ENCODE peak calls at places on chromosomes 1 and 21, in five cellular contexts. C is mesenchymal stem cell, N is IMR-90, Z is neuronal stem cell, G is mesendoderm. A is an unnamed sample.

GRCh38 chr1:1200876-1201810 is 5.2 kb downstream of the TNFRSF18 start:
- DNase-seq in G (peak; percentile 40), C (peak; percentile 51), N (peak; percentile 63), Z (peak; percentile 27), A (peak; percentile 45)

GRCh38 chr21:17554619-17555472 is 42.0 kb downstream of the CXADR start:
- DNase-seq in N (peak; percentile 10), C (no peak), G (peak; percentile 74), Z (peak; percentile 14), A (no peak)

GRCh38 chr1:205343431-205344009 is 13.2 kb downstream of the KLHDC8A start:
- DNase-seq in Z (no peak), N (no peak), C (no peak), G (peak; percentile 78), A (peak; percentile 74)

GRCh38 chr1:169196566-169196965 is 90.1 kb downstream of the ATP1B1 start:
- DNase-seq in Z (no peak), G (no peak), C (no peak), N (peak; percentile 12), A (no peak)

GRCh38 chr1:226100436-226101347 is 38.2 kb downstream of the H3-3A start:
- DNase-seq in N (peak; percentile 81), Z (no peak), G (no peak), C (peak; percentile 76), A (no peak)

GRCh38 chr1:53362270-53362669 is 34.4 kb upstream of the LRP8 start:
- DNase-seq in N (no peak), Z (peak; percentile 26), G (peak; percentile 63), C (no peak), A (peak; percentile 20)

GRCh38 chr1:117537291-117537920 is 68.4 kb upstream of the TENT5C start:
- DNase-seq in G (peak; percentile 58), Z (no peak), C (no peak), N (no peak), A (peak; percentile 64)

GRCh38 chr1:62782197-62782886 is 1.6 kb upstream of the ATG4C start:
- DNase-seq in Z (no peak), G (no peak), N (peak; percentile 66), C (peak; percentile 67), A (no peak)

GRCh38 chr1:39107891-39108290 is 81.7 kb downstream of the NDUFS5 start:
- DNase-seq in Z (no peak), G (no peak), C (peak; percentile 71), N (no peak), A (no peak)

GRCh38 chr1:18530567-18531502 is 50.1 kb downstream of the KLHDC7A start:
- DNase-seq in C (no peak), Z (no peak), N (no peak), G (peak; percentile 54), A (peak; percentile 55)

GRCh38 chr21:44442266-44443125 is 12.8 kb upstream of the LRRC3 start:
- DNase-seq in Z (no peak), G (no peak), C (no peak), N (no peak), A (no peak)

GRCh38 chr1:33918368-33918767 is 54.5 kb downstream of the HMGB4 start:
- DNase-seq in N (peak; percentile 27), Z (no peak), C (peak; percentile 3), G (no peak), A (no peak)

GRCh38 chr1:74247881-74248528 is 12.8 kb downstream of the TNNI3K start:
- DNase-seq in G (no peak), C (no peak), Z (no peak), N (no peak), A (no peak)

GRCh38 chr1:117658676-117659075 is 52.8 kb downstream of the TENT5C start:
- DNase-seq in Z (no peak), C (no peak), N (no peak), G (no peak), A (no peak)

GRCh38 chr1:40017951-40018575 is 22.5 kb upstream of the CAP1 start:
- DNase-seq in C (no peak), G (peak; percentile 60), N (no peak), Z (no peak), A (peak; percentile 39)

GRCh38 chr1:209822706-209823105 is 5.1 kb upstream of the UTP25 start:
- DNase-seq in Z (no peak), G (no peak), C (no peak), N (no peak), A (no peak)

GRCh38 chr1:109371271-109371739 is 26.4 kb downstream of the SORT1 start:
- DNase-seq in G (no peak), C (peak; percentile 91), Z (no peak), N (peak; percentile 65), A (no peak)

GRCh38 chr1:152388889-152389288 is 25.2 kb downstream of the CRNN start:
- DNase-seq in N (no peak), C (no peak), Z (no peak), G (no peak), A (no peak)

GRCh38 chr1:152392909-152393308 is 21.2 kb downstream of the CRNN start:
- DNase-seq in G (no peak), C (no peak), N (no peak), Z (no peak), A (no peak)

DNA sequence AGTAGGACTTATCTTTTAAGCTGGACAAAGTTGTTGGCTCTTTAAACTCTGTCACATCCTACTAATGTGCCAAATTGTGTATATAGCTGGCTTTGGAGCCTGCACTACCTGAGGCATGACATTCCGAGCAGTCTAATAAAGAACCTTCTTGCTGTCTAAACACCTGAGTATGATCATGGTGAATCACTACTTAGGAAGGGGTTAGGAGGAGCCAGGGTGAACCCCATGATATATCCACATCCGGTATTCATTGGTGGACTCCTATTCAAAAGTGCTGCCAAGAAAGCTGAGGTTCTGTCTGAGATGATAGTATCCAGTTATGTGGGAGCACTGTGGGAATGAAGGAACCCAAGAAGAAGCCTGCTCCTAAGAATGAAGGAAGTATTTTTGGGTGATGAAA is 27.1 kb downstream of the CRNN start:
- DNase-seq in Z (no peak), G (no peak), C (no peak), N (no peak), A (no peak)
- H3K23ac ChIP-seq in Z (no peak overlapping the region), G (no peak overlapping the region), C (no peak overlapping the region), N (no peak overlapping the region), A (no peak overlapping the region)

DNA sequence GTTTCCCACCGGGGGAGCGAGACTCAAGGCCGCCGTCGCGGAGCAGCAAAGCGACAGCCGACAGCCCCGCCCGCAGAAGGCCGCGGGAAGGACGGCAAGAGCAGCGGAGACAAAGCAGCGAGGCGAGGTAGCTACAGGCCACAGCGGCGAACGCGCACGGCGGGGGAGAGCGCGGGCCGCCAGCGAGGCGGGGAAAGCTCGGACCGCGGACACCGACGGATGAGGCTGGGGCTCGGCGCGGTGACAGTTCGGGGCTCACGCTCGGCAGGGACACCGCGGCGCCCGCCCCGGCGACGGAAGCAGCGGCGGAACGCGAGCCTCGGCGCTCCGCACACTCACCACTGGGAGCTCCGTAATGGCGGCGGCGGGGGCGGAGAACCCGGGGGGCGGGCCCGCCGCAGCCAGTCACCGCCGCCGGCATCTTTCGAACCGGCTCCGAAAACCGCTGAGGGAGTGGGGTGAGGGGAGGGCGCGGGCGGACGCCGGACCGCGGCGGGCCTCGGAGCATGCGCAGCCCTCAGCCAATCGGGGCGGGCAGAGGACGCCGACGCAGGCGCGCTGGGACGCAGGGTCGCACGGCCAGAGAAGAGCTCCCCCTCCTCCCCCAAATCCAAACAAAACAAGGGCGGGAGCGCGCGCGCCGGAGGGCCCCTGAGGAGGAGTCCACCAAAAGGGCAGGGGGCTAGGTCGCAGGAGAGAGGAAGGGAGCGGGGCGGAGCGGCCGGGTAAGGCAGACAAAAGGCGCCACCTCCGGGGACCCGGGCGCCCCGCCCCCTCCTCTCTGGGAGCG is 602 bp downstream of the HP1BP3 start:
- DNase-seq in G (peak; percentile 99), Z (peak; percentile 98), N (peak; percentile 92), C (peak; percentile 95), A (peak; percentile 97)
- H3K23ac ChIP-seq in G (peak overlapping the region; percentile 80), Z (peak overlapping the region; percentile 100), N (peak overlapping the region; percentile 94), C (peak overlapping the region; percentile 99), A (no peak overlapping the region)

GRCh38 chr1:15207829-15208429 is 39.1 kb upstream of the FHAD1 start:
- DNase-seq in N (no peak), G (no peak), Z (no peak), C (no peak), A (no peak)
- H3K23ac ChIP-seq in N (no peak overlapping the region), G (no peak overlapping the region), Z (no peak overlapping the region), C (no peak overlapping the region), A (no peak overlapping the region)

GRCh38 chr1:9873385-9873784 is 36.7 kb downstream of the CTNNBIP1 start:
- DNase-seq in G (no peak), C (no peak), N (no peak), Z (no peak), A (no peak)
- H3K23ac ChIP-seq in G (no peak overlapping the region), C (no peak overlapping the region), N (no peak overlapping the region), Z (peak overlapping the region; percentile 34), A (no peak overlapping the region)

DNA sequence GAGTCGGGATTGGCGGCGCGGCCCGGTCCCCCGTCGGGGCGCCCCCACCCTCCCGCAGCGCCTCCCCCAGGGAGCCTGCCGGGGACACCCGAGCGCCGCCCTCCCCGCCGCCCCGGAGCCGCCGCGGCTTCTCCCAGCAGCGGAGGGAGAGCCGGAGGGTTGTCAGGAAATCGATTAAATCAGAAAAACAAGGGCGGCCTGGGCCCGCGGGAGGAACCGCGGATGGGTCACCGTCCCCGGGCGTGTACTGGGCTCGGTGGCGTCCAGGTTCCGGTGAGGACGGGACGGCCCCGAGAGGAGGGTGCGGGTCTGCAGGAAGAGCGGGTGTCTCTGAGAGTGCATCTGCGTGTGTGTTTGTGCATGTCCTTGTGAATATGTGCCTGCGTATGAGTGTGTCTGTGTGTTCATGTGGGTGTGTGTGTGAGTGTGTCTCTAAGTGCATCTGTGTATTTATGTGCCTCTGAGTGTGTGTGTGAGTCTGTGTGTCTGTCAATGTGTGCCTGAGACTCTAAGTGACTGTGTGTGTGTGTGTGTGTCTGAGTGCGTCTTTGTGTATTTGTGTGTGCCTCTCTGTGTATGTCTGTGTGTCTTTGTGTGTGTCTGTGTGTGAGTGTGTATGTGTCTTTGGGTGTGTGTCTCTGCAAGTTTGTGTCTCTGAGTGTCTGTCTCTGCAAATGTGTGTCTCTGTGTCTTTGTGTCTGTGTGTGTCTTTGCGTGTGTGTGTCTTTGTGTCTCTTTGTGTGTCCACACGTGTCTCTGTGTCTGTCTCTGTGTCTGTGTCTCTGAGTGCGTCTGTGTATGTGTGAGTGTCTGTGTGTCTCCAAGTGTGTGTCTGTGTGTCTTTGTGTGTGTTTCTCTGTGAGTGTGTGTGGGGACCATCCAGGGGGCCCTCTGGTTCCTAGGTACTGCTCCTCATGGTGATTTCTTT is 1.1 kb downstream of the SPSB1 start:
- DNase-seq in Z (no peak), C (peak; percentile 66), N (peak; percentile 48), G (peak; percentile 52), A (no peak)
- H3K23ac ChIP-seq in Z (peak overlapping the region; percentile 80), C (peak overlapping the region; percentile 95), N (peak overlapping the region; percentile 100), G (no peak overlapping the region), A (no peak overlapping the region)

DNA sequence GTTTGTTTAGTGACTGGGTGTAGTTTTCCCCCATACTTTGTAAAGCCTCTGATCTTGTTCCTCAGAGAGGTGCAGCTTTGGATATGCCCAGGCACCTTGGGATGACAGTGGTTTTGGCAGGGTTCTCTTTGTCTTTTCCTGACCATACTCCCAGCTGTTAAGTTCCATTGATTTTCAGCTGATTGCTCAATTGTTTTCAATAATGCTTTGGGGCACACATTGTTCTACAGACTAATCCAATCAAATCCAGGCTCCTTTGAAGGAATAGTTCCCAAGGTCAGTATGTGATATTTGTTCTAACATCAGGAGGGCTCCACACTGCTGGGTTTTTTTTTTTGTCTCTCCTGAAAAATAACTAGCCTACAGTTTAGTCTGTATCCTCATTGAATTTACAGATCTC is 24.8 kb downstream of the PPP2R5A start:
- DNase-seq in N (no peak), C (no peak), G (peak; percentile 83), Z (no peak), A (no peak)
- H3K23ac ChIP-seq in N (no peak overlapping the region), C (no peak overlapping the region), G (no peak overlapping the region), Z (no peak overlapping the region), A (no peak overlapping the region)